ENCODE peak calls at places on chromosome 17, in seven cellular contexts. Q is thoracic aorta, S is spleen, Z is neuronal stem cell, Y is hepatocyte, P is K562, M is A549. U is an unnamed sample. For H3K9me3, the result is how much of the 10 kb centered on the place peaks cover.

GRCh38 chr17:80758793-80759673 is 214.4 kb downstream of the RPTOR start:
- DNase-seq in Q (no peak), S (no peak), Z (no peak), Y (no peak), P (no peak), M (no peak), U (no peak)

GRCh38 chr17:30530346-30531025 is 53.3 kb downstream of the GOSR1 start:
- DNase-seq in Q (no peak), S (no peak), Z (no peak), Y (no peak), P (no peak), M (no peak), U (no peak)

GRCh38 chr17:75707096-75707720 is 14.1 kb upstream of the ITGB4 start:
- DNase-seq in Q (no peak), S (peak), Z (no peak), Y (no peak), P (peak), M (peak), U (no peak)

GRCh38 chr17:73272906-73273218 is 11.2 kb upstream of the CPSF4L start:
- DNase-seq in Q (no peak), S (no peak), Z (no peak), Y (no peak), P (no peak), M (no peak), U (no peak)

GRCh38 chr17:73340093-73340596 is 28.3 kb upstream of the CDC42EP4 start:
- DNase-seq in Q (no peak), S (no peak), Z (no peak), Y (peak), P (no peak), M (peak), U (no peak)

GRCh38 chr17:82257473-82257872 is 16.0 kb downstream of the CSNK1D start:
- DNase-seq in Q (no peak), S (peak), Z (no peak), Y (peak), P (no peak), M (peak), U (no peak)

GRCh38 chr17:2598166-2598565 is 4.7 kb downstream of the PAFAH1B1 start:
- DNase-seq in Q (no peak), S (no peak), Z (no peak), Y (no peak), P (no peak), M (no peak), U (no peak)

GRCh38 chr17:6894206-6894528 is 62.6 kb upstream of the TEKT1 start:
- DNase-seq in Q (no peak), S (no peak), Z (peak), Y (no peak), P (no peak), M (no peak), U (no peak)

GRCh38 chr17:74746376-74746775 is 2.1 kb upstream of the NHERF1 start:
- DNase-seq in Q (no peak), S (peak), Z (no peak), Y (no peak), P (no peak), M (no peak), U (no peak)

GRCh38 chr17:77753246-77753645 is 205.3 kb upstream of the TNRC6C start:
- DNase-seq in Q (no peak), S (peak), Z (no peak), Y (no peak), P (no peak), M (no peak), U (no peak)

GRCh38 chr17:39218906-39219305 is 6.8 kb downstream of the STAC2 start:
- DNase-seq in Q (no peak), S (no peak), Z (no peak), Y (no peak), P (no peak), M (no peak), U (no peak)

GRCh38 chr17:627051-627450 is 87.6 kb downstream of the VPS53 start:
- DNase-seq in Q (no peak), S (no peak), Z (no peak), Y (no peak), P (no peak), M (peak), U (no peak)

GRCh38 chr17:59840908-59841666 is 51.7 kb downstream of the TUBD1 start:
- DNase-seq in Q (no peak), S (no peak), Z (no peak), Y (no peak), P (peak), M (peak), U (peak)

GRCh38 chr17:57634713-57635465 is 110.2 kb downstream of the CCDC182 start:
- DNase-seq in Q (no peak), S (peak), Z (no peak), Y (no peak), P (no peak), M (no peak), U (no peak)

GRCh38 chr17:76599699-76600460 is 14.2 kb upstream of the ST6GALNAC2 start:
- DNase-seq in Q (no peak), S (no peak), Z (no peak), Y (no peak), P (no peak), M (no peak), U (no peak)

GRCh38 chr17:55334285-55334684 is 69.5 kb downstream of the HLF start:
- DNase-seq in Q (no peak), S (no peak), Z (no peak), Y (no peak), P (no peak), M (peak), U (no peak)

GRCh38 chr17:78645421-78646295 is 68.5 kb upstream of the DNAH17 start:
- DNase-seq in Q (peak), S (peak), Z (no peak), Y (no peak), P (peak), M (peak), U (peak)

GRCh38 chr17:386145-386876 is 33.7 kb upstream of the RPH3AL start:
- DNase-seq in Q (no peak), S (peak), Z (peak), Y (peak), P (peak), M (peak), U (peak)

GRCh38 chr17:62792122-62792800 is 15.9 kb downstream of the MARCHF10 start:
- DNase-seq in Q (no peak), S (no peak), Z (no peak), Y (no peak), P (no peak), M (peak), U (no peak)

GRCh38 chr17:22145605-22146178 is 453.4 kb downstream of the KCNJ18 start:
- DNase-seq in Q (no peak), S (no peak), Z (no peak), Y (no peak), P (peak), M (no peak), U (no peak)

GRCh38 chr17:22138861-22139469 is 446.6 kb downstream of the KCNJ18 start:
- DNase-seq in Q (no peak), S (no peak), Z (no peak), Y (no peak), P (no peak), M (no peak), U (no peak)

DNA sequence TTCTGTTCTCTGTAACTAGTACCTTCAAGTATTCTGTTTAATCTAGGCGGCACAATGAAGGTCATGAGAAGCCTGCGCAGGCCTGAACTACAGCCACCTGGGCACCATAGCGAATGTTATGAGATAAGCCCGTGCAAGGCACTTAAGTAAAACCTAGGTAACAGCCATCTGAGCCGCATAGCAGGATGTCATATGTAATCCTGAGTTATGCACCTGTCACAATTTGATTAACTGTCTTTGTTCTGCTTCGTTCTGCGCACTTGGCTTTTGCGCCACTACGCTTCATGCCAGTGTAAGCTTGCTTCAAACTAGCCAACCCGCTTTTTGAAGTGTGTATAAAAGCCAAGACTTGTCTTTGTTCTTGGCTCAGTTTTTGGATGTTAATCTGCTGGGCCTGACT is 449.8 kb downstream of the KCNJ18 start:
- DNase-seq in Q (no peak), S (no peak), Z (no peak), Y (no peak), P (peak), M (no peak), U (no peak)
- H3K9me3 ChIP-seq in Q (under half), S (under half), Z (under half), Y (under half), P (under half), M (under half), U (under half)

GRCh38 chr17:27158390-27158789 is 135.5 kb upstream of the WSB1 start:
- DNase-seq in Q (no peak), S (peak), Z (no peak), Y (no peak), P (no peak), M (no peak), U (no peak)
- H3K9me3 ChIP-seq in Q (under half), S (under half), Z (under half), Y (under half), P (under half), M (under half), U (under half)

GRCh38 chr17:70320642-70321345 is 151.5 kb downstream of the KCNJ2 start:
- DNase-seq in Q (no peak), S (no peak), Z (no peak), Y (peak), P (no peak), M (no peak), U (no peak)

GRCh38 chr17:70323269-70323668 is 153.9 kb downstream of the KCNJ2 start:
- DNase-seq in Q (no peak), S (no peak), Z (no peak), Y (no peak), P (no peak), M (no peak), U (no peak)

GRCh38 chr17:70319516-70319915 is 150.2 kb downstream of the KCNJ2 start:
- DNase-seq in Q (no peak), S (no peak), Z (no peak), Y (no peak), P (no peak), M (no peak), U (no peak)

GRCh38 chr17:70324031-70324430 is 154.7 kb downstream of the KCNJ2 start:
- DNase-seq in Q (no peak), S (no peak), Z (no peak), Y (no peak), P (no peak), M (no peak), U (no peak)

GRCh38 chr17:70321388-70321787 is 152.1 kb downstream of the KCNJ2 start:
- DNase-seq in Q (no peak), S (no peak), Z (no peak), Y (no peak), P (no peak), M (no peak), U (no peak)
- H3K9me3 ChIP-seq in Q (under half), S (under half), Z (under half), Y (under half), P (under half), M (under half), U (under half)

GRCh38 chr17:35240861-35241260 is 2.0 kb upstream of the SLFN5 start:
- DNase-seq in Q (no peak), S (no peak), Z (no peak), Y (no peak), P (no peak), M (no peak), U (no peak)

GRCh38 chr17:35241520-35241919 is 1.4 kb upstream of the SLFN5 start:
- DNase-seq in Q (no peak), S (peak), Z (no peak), Y (no peak), P (no peak), M (no peak), U (no peak)

GRCh38 chr17:35236821-35237220 is 6.1 kb upstream of the SLFN5 start:
- DNase-seq in Q (no peak), S (no peak), Z (no peak), Y (no peak), P (no peak), M (no peak), U (no peak)

GRCh38 chr17:35239823-35240222 is 3.0 kb upstream of the SLFN5 start:
- DNase-seq in Q (no peak), S (no peak), Z (no peak), Y (no peak), P (no peak), M (no peak), U (no peak)

DNA sequence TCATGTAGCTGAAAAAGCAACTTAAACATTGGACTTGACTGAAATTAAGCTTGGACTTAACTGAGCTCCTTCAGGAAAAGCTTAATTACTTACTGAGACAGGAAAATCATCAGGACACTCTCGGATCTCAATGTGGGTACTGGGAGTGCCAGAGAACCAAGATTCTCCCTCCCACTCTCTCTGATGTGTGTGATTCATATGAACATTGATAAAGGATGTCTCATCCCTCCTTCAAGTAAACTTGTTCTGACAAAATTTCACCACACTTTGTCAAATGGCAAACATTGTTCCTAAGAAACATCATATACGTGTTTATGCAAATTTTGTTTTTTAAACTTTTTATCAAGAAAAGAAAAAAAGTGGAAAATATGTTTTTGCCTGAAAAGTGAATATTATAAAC is 4.1 kb upstream of the SLFN5 start:
- DNase-seq in Q (no peak), S (no peak), Z (no peak), Y (no peak), P (no peak), M (peak), U (no peak)
- H3K9me3 ChIP-seq in Q (under half), S (under half), Z (under half), Y (under half), P (under half), M (under half), U (under half)

GRCh38 chr17:61701334-61701733 is 110.3 kb upstream of the NACA2 start:
- DNase-seq in Q (no peak), S (no peak), Z (no peak), Y (no peak), P (no peak), M (no peak), U (no peak)

GRCh38 chr17:61700252-61700651 is 109.2 kb upstream of the NACA2 start:
- DNase-seq in Q (no peak), S (no peak), Z (no peak), Y (no peak), P (no peak), M (no peak), U (no peak)

GRCh38 chr17:61699694-61700093 is 108.7 kb upstream of the NACA2 start:
- DNase-seq in Q (no peak), S (no peak), Z (no peak), Y (no peak), P (no peak), M (no peak), U (no peak)

GRCh38 chr17:61698244-61698643 is 107.2 kb upstream of the NACA2 start:
- DNase-seq in Q (no peak), S (no peak), Z (no peak), Y (no peak), P (no peak), M (no peak), U (no peak)

DNA sequence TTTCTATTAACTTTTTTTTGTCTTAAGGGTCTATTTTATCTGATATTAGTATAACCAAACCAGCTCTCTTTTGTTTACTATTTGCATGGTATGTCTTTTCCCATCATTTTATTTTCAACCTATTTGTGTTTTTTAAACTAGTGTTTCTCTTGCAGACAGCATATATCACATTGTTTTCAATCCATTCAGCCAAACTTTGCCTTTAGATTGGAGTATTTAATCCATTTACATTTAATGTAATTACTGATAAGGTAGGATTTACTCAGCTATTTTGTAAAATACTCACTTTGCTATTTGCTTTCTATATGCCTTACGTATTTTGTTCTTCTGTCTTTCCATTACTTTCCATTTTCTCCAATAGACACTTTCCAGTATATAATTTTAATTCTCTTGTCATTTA is 108.0 kb upstream of the NACA2 start:
- DNase-seq in Q (no peak), S (no peak), Z (no peak), Y (no peak), P (no peak), M (no peak), U (no peak)
- H3K9me3 ChIP-seq in Q (under half), S (half or more), Z (under half), Y (under half), P (under half), M (under half), U (under half)

GRCh38 chr17:5182597-5183409 is 8.9 kb downstream of the ZNF594 start:
- DNase-seq in Q (no peak), S (no peak), Z (no peak), Y (no peak), P (no peak), M (no peak), U (no peak)
- H3K9me3 ChIP-seq in Q (half or more), S (half or more), Z (half or more), Y (half or more), P (under half), M (half or more), U (under half)

DNA sequence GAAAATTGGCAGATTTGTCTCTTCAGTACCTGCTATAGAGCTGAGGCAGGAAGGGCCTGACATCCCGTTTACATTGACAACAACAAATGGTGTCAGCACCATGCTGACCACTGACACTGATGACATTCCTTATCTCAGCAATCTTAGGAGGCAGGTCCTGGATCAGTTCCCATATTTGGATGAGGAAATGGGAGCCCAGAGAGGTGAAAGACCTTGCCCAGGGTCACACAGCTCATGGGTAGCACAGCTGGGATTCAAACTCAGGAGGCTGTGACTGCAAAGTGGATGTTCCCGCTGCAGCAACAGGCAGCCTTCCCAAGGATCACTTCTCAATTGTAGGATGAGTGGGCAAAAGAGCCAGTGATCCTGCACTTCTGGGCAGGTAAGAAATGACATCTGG is 30.5 kb upstream of the CACNG4 start:
- DNase-seq in Q (no peak), S (peak), Z (no peak), Y (no peak), P (no peak), M (no peak), U (no peak)
- H3K9me3 ChIP-seq in Q (under half), S (under half), Z (under half), Y (under half), P (under half), M (under half), U (under half)

U was measured in colonic mucosa.